ENCODE peak calls at places on chromosomes 7 and 10, in four cellular contexts. One of them, this sample, is unnamed.

GRCh38 chr10:8227246-8227645 is 172.8 kb downstream of the GATA3 start:
- DNase-seq in AG09309: no peak
- DNase-seq in lower lobe of right lung: no peak
- DNase-seq in NCI-H2081 treated with DMSO at 0.1 percent for 48 hours: no peak
- DNase-seq in this sample: no peak

GRCh38 chr7:21365866-21366624 is 61.8 kb upstream of the SP4 start:
- DNase-seq in AG09309: no peak
- DNase-seq in lower lobe of right lung: no peak
- DNase-seq in NCI-H2081 treated with DMSO at 0.1 percent for 48 hours: peak
- DNase-seq in this sample: no peak

GRCh38 chr10:110522365-110522988 is 24.8 kb downstream of the DUSP5 start:
- DNase-seq in AG09309: no peak
- DNase-seq in lower lobe of right lung: no peak
- DNase-seq in NCI-H2081 treated with DMSO at 0.1 percent for 48 hours: no peak
- DNase-seq in this sample: no peak

GRCh38 chr10:3347413-3348147 is 175.0 kb upstream of the PITRM1 start:
- DNase-seq in AG09309: no peak
- DNase-seq in lower lobe of right lung: no peak
- DNase-seq in NCI-H2081 treated with DMSO at 0.1 percent for 48 hours: no peak
- DNase-seq in this sample: no peak

GRCh38 chr10:45001382-45002148 is 842 bp downstream of the ZNF22 start:
- DNase-seq in AG09309: no peak
- DNase-seq in lower lobe of right lung: peak
- DNase-seq in NCI-H2081 treated with DMSO at 0.1 percent for 48 hours: no peak
- DNase-seq in this sample: no peak

GRCh38 chr7:151062399-151063211 is 3.2 kb downstream of the SLC4A2 start:
- DNase-seq in AG09309: no peak
- DNase-seq in lower lobe of right lung: peak
- DNase-seq in NCI-H2081 treated with DMSO at 0.1 percent for 48 hours: no peak
- DNase-seq in this sample: peak

GRCh38 chr7:141053626-141054025 is 20.2 kb upstream of the TMEM178B start:
- DNase-seq in AG09309: no peak
- DNase-seq in lower lobe of right lung: no peak
- DNase-seq in NCI-H2081 treated with DMSO at 0.1 percent for 48 hours: no peak
- DNase-seq in this sample: no peak

GRCh38 chr10:77162697-77163096 is 474.9 kb downstream of the KCNMA1 start:
- DNase-seq in AG09309: no peak
- DNase-seq in lower lobe of right lung: no peak
- DNase-seq in NCI-H2081 treated with DMSO at 0.1 percent for 48 hours: no peak
- DNase-seq in this sample: no peak

GRCh38 chr10:128568491-128568890 is 442.3 kb upstream of the MKI67 start:
- DNase-seq in AG09309: no peak
- DNase-seq in lower lobe of right lung: no peak
- DNase-seq in NCI-H2081 treated with DMSO at 0.1 percent for 48 hours: no peak
- DNase-seq in this sample: no peak

GRCh38 chr10:103295391-103296044 is 18.6 kb downstream of the INA start:
- DNase-seq in AG09309: peak
- DNase-seq in lower lobe of right lung: no peak
- DNase-seq in NCI-H2081 treated with DMSO at 0.1 percent for 48 hours: no peak
- DNase-seq in this sample: no peak

GRCh38 chr10:128046156-128046933 is 79.9 kb downstream of the MKI67 start:
- DNase-seq in AG09309: no peak
- DNase-seq in lower lobe of right lung: no peak
- DNase-seq in NCI-H2081 treated with DMSO at 0.1 percent for 48 hours: no peak
- DNase-seq in this sample: no peak

GRCh38 chr7:92137531-92137930 is 3.3 kb upstream of the CYP51A1 start:
- DNase-seq in AG09309: no peak
- DNase-seq in lower lobe of right lung: no peak
- DNase-seq in NCI-H2081 treated with DMSO at 0.1 percent for 48 hours: no peak
- DNase-seq in this sample: peak

GRCh38 chr7:6443372-6443941 is 4.3 kb downstream of the DAGLB start:
- DNase-seq in AG09309: peak
- DNase-seq in lower lobe of right lung: peak
- DNase-seq in NCI-H2081 treated with DMSO at 0.1 percent for 48 hours: no peak
- DNase-seq in this sample: no peak

GRCh38 chr7:152313879-152314604 is 121.8 kb downstream of the KMT2C start:
- DNase-seq in AG09309: peak
- DNase-seq in lower lobe of right lung: no peak
- DNase-seq in NCI-H2081 treated with DMSO at 0.1 percent for 48 hours: peak
- DNase-seq in this sample: no peak

GRCh38 chr7:68070992-68071391 is 1074.4 kb downstream of the TYW1 start:
- DNase-seq in AG09309: no peak
- DNase-seq in lower lobe of right lung: no peak
- DNase-seq in NCI-H2081 treated with DMSO at 0.1 percent for 48 hours: no peak
- DNase-seq in this sample: no peak

GRCh38 chr10:12255048-12255447 is 59.1 kb downstream of the CDC123 start:
- DNase-seq in AG09309: no peak
- DNase-seq in lower lobe of right lung: no peak
- DNase-seq in NCI-H2081 treated with DMSO at 0.1 percent for 48 hours: no peak
- DNase-seq in this sample: no peak

This sample was measured in ELF-1.